ENCODE peak calls at places on chromosomes 4 and X, in four cellular contexts. M is astrocyte of the spinal cord, L is NT2/D1, O is NCI-H187 treated with DMSO at 0.1 percent for 48 hours. H is an unnamed sample.
A peak's percentile ranks its signal among the peaks of the same experiment; 100 is the strongest.

GRCh38 chrX:50723006-50723405 is 91.0 kb downstream of the SHROOM4 start:
- DNase-seq in M (peak; percentile 26), L (no peak), O (no peak), H (no peak)

GRCh38 chr4:38621004-38621684 is 42.9 kb upstream of the KLF3 start:
- DNase-seq in O (peak; percentile 48), M (no peak), L (no peak), H (no peak)

GRCh38 chr4:183173580-183174526 is 74.8 kb downstream of the WWC2 start:
- DNase-seq in M (peak; percentile 55), O (no peak), L (no peak), H (peak; percentile 24)

GRCh38 chr4:95580226-95580625 is 31.5 kb upstream of the UNC5C start:
- DNase-seq in L (peak; percentile 20), M (no peak), O (no peak), H (no peak)

GRCh38 chr4:40301592-40301991 is 33.5 kb upstream of the CHRNA9 start:
- DNase-seq in M (no peak), L (no peak), O (no peak), H (no peak)

GRCh38 chr4:103692615-103693014 is 27.2 kb downstream of the TACR3 start:
- DNase-seq in L (no peak), O (no peak), M (no peak), H (no peak)

GRCh38 chrX:79169484-79169883 is 25.0 kb downstream of the GPR174 start:
- DNase-seq in O (no peak), M (no peak), L (no peak), H (no peak)

GRCh38 chr4:2649604-2650114 is 106.5 kb downstream of the TNIP2 start:
- DNase-seq in M (no peak), L (no peak), O (no peak), H (no peak)

GRCh38 chr4:36280555-36280954 is 861 bp upstream of the DTHD1 start:
- DNase-seq in M (no peak), L (no peak), O (peak; percentile 93), H (peak; percentile 15)

GRCh38 chr4:158811704-158812103 is 42.9 kb downstream of the FNIP2 start:
- DNase-seq in L (no peak), O (no peak), M (no peak), H (no peak)

GRCh38 chr4:17168571-17168970 is 270.1 kb upstream of the LDB2 start:
- DNase-seq in L (peak; percentile 46), O (no peak), M (peak; percentile 96), H (no peak)

GRCh38 chr4:113212613-113213012 is 163.2 kb downstream of the ANK2 start:
- DNase-seq in L (no peak), O (no peak), M (no peak), H (peak; percentile 9)

GRCh38 chr4:140309124-140309870 is 64.1 kb upstream of the SCOC start:
- DNase-seq in O (no peak), L (no peak), M (peak; percentile 33), H (no peak)

GRCh38 chr4:134935320-134935719 is 733.7 kb upstream of the PABPC4L start:
- DNase-seq in O (no peak), M (no peak), L (peak; percentile 9), H (peak; percentile 5)

GRCh38 chrX:70301716-70302115 is 11.8 kb downstream of the KIF4A start:
- DNase-seq in L (no peak), M (peak; percentile 56), O (no peak), H (no peak)

GRCh38 chr4:161256716-161257115 is 907.1 kb downstream of the FSTL5 start:
- DNase-seq in M (no peak), L (peak; percentile 6), O (no peak), H (no peak)

GRCh38 chrX:108439961-108440696 is 491 bp downstream of the COL4A5 start:
- DNase-seq in M (no peak), L (peak; percentile 16), O (no peak), H (no peak)

GRCh38 chr4:143386812-143387211 is 50.1 kb downstream of the GAB1 start:
- DNase-seq in L (no peak), M (no peak), O (no peak), H (no peak)

H was measured in neuronal stem cell.